ENCODE peak calls at places on chromosome 4, in seven cellular contexts. F, W, T, Z, I, P and C are unnamed samples.

GRCh38 chr4:48228887-48229462 is 40.7 kb downstream of the TEC start:
- DNase-seq in F (no peak), W (no peak), T (no peak), Z (no peak), I (no peak), P (no peak), C (no peak)

GRCh38 chr4:10091531-10092181 is 24.9 kb downstream of the WDR1 start:
- DNase-seq in F (no peak), W (no peak), T (no peak), Z (no peak), I (no peak), P (no peak), C (no peak)

GRCh38 chr4:183797445-183798248 is 107.5 kb upstream of the STOX2 start:
- DNase-seq in F (no peak), W (no peak), T (peak), Z (peak), I (no peak), P (no peak), C (no peak)

GRCh38 chr4:153211986-153212720 is 7.9 kb downstream of the TRIM2 start:
- DNase-seq in F (no peak), W (no peak), T (no peak), Z (no peak), I (no peak), P (no peak), C (no peak)

GRCh38 chr4:173531085-173531965 is 1.3 kb upstream of the HAND2 start:
- DNase-seq in F (no peak), W (no peak), T (peak), Z (peak), I (no peak), P (no peak), C (no peak)

GRCh38 chr4:140330311-140330900 is 43.0 kb upstream of the SCOC start:
- DNase-seq in F (no peak), W (no peak), T (no peak), Z (no peak), I (peak), P (no peak), C (no peak)

GRCh38 chr4:153206534-153206933 is 2.3 kb downstream of the TRIM2 start:
- DNase-seq in F (no peak), W (no peak), T (no peak), Z (no peak), I (no peak), P (no peak), C (no peak)

GRCh38 chr4:99234331-99235010 is 15.4 kb upstream of the ADH6 start:
- DNase-seq in F (no peak), W (no peak), T (no peak), Z (no peak), I (no peak), P (no peak), C (no peak)

GRCh38 chr4:152935661-152936445 is at the start of gene FHDC1:
- DNase-seq in F (peak), W (no peak), T (no peak), Z (peak), I (no peak), P (no peak), C (no peak)

GRCh38 chr4:77921701-77922100 is 59.1 kb downstream of the MRPL1 start:
- DNase-seq in F (no peak), W (no peak), T (no peak), Z (no peak), I (peak), P (no peak), C (no peak)

GRCh38 chr4:13524504-13525243 is 19.6 kb downstream of the NKX3-2 start:
- DNase-seq in F (no peak), W (no peak), T (no peak), Z (no peak), I (no peak), P (no peak), C (peak)

GRCh38 chr4:101198741-101199339 is 148.5 kb downstream of the PPP3CA start:
- DNase-seq in F (peak), W (no peak), T (no peak), Z (no peak), I (peak), P (no peak), C (no peak)

GRCh38 chr4:117996891-117997290 is 37.4 kb upstream of the NDST3 start:
- DNase-seq in F (no peak), W (no peak), T (no peak), Z (no peak), I (no peak), P (no peak), C (no peak)

GRCh38 chr4:80462537-80463207 is 127.1 kb downstream of the CFAP299 start:
- DNase-seq in F (no peak), W (no peak), T (no peak), Z (no peak), I (no peak), P (no peak), C (no peak)

GRCh38 chr4:52110171-52110570 is 59.1 kb downstream of the SPATA18 start:
- DNase-seq in F (no peak), W (no peak), T (no peak), Z (no peak), I (no peak), P (no peak), C (no peak)

GRCh38 chr4:67122029-67122428 is 423.3 kb downstream of the CENPC start:
- DNase-seq in F (no peak), W (no peak), T (no peak), Z (no peak), I (peak), P (no peak), C (no peak)

GRCh38 chr4:43132010-43132582 is 239.6 kb downstream of the GRXCR1 start:
- DNase-seq in F (peak), W (no peak), T (no peak), Z (peak), I (peak), P (no peak), C (no peak)

GRCh38 chr4:52659016-52659721 is at the start of gene USP46:
- DNase-seq in F (peak), W (peak), T (peak), Z (peak), I (peak), P (peak), C (peak)

GRCh38 chr4:101983835-101984234 is 193.3 kb downstream of the BANK1 start:
- DNase-seq in F (no peak), W (no peak), T (no peak), Z (no peak), I (no peak), P (no peak), C (no peak)

GRCh38 chr4:24799544-24800272 is 4.3 kb downstream of the SOD3 start:
- DNase-seq in F (no peak), W (peak), T (no peak), Z (peak), I (no peak), P (peak), C (no peak)

GRCh38 chr4:27836505-27836904 is 975.9 kb downstream of the STIM2 start:
- DNase-seq in F (no peak), W (no peak), T (no peak), Z (no peak), I (no peak), P (no peak), C (no peak)

GRCh38 chr4:155377281-155377680 is 516 bp upstream of the MAP9 start:
- DNase-seq in F (no peak), W (no peak), T (no peak), Z (no peak), I (no peak), P (no peak), C (no peak)

GRCh38 chr4:159366966-159367365 is 264.1 kb downstream of the RAPGEF2 start:
- DNase-seq in F (no peak), W (no peak), T (peak), Z (no peak), I (peak), P (no peak), C (no peak)

GRCh38 chr4:124206779-124207605 is 505.5 kb downstream of the ANKRD50 start:
- DNase-seq in F (no peak), W (no peak), T (no peak), Z (no peak), I (no peak), P (no peak), C (no peak)

GRCh38 chr4:155426953-155427352 is 50.2 kb upstream of the MAP9 start:
- DNase-seq in F (no peak), W (no peak), T (no peak), Z (no peak), I (no peak), P (no peak), C (no peak)

GRCh38 chr4:15729910-15730533 is 27.2 kb downstream of the BST1 start:
- DNase-seq in F (no peak), W (no peak), T (no peak), Z (no peak), I (peak), P (no peak), C (no peak)

GRCh38 chr4:125016892-125017299 is 297.9 kb upstream of the FAT4 start:
- DNase-seq in F (no peak), W (no peak), T (no peak), Z (no peak), I (no peak), P (no peak), C (no peak)

GRCh38 chr4:175813841-175814240 is 1.8 kb upstream of the GPM6A start:
- DNase-seq in F (no peak), W (no peak), T (no peak), Z (no peak), I (no peak), P (no peak), C (no peak)

GRCh38 chr4:30721353-30722091 is 1.4 kb downstream of the PCDH7 start:
- DNase-seq in F (peak), W (no peak), T (peak), Z (peak), I (no peak), P (no peak), C (no peak)

GRCh38 chr4:151331276-151332042 is 6.1 kb upstream of the SH3D19 start:
- DNase-seq in F (no peak), W (no peak), T (no peak), Z (no peak), I (peak), P (no peak), C (no peak)

GRCh38 chr4:80322716-80323115 is 12.8 kb upstream of the CFAP299 start:
- DNase-seq in F (no peak), W (no peak), T (no peak), Z (no peak), I (no peak), P (no peak), C (no peak)

GRCh38 chr4:142551513-142552280 is 294.4 kb downstream of the INPP4B start:
- DNase-seq in F (no peak), W (no peak), T (no peak), Z (no peak), I (no peak), P (no peak), C (no peak)

GRCh38 chr4:2937146-2937857 is 25.9 kb downstream of the NOP14 start:
- DNase-seq in F (peak), W (peak), T (no peak), Z (peak), I (peak), P (no peak), C (peak)
- H3K4me3 ChIP-seq in F (no peak), W (peak), T (no peak), Z (no peak), I (peak), P (no peak), C (no peak)

GRCh38 chr4:86939737-86940141 is 4.9 kb downstream of the AFF1 start:
- DNase-seq in F (no peak), W (no peak), T (no peak), Z (no peak), I (no peak), P (no peak), C (no peak)
- TF ChIP-seq POLR2A in F (no peak), W (no peak), T (no peak), Z (no peak), I (no peak), P (no peak), C (no peak)

GRCh38 chr4:112145326-112145819 is at the start of gene FAM241A:
- DNase-seq in F (peak), W (peak), T (peak), Z (peak), I (peak), P (peak), C (peak)

GRCh38 chr4:112147697-112148096 is 2.4 kb downstream of the FAM241A start:
- DNase-seq in F (no peak), W (no peak), T (peak), Z (no peak), I (no peak), P (no peak), C (no peak)

GRCh38 chr4:112144546-112145325 is 518 bp upstream of the FAM241A start:
- DNase-seq in F (peak), W (no peak), T (peak), Z (no peak), I (no peak), P (no peak), C (no peak)

GRCh38 chr4:112142152-112142551 is 3.1 kb upstream of the FAM241A start:
- DNase-seq in F (no peak), W (no peak), T (no peak), Z (no peak), I (no peak), P (no peak), C (no peak)

GRCh38 chr4:112145820-112146813 is 863 bp downstream of the FAM241A start:
- DNase-seq in F (peak), W (no peak), T (peak), Z (peak), I (no peak), P (no peak), C (peak)
- TF ChIP-seq CTCF in F (no peak), W (no peak), T (peak), Z (no peak), I (peak), P (peak), C (no peak)

GRCh38 chr4:38514465-38515146 is 149.4 kb upstream of the KLF3 start:
- DNase-seq in F (no peak), W (no peak), T (no peak), Z (no peak), I (no peak), P (no peak), C (no peak)

GRCh38 chr4:38519671-38520070 is 144.3 kb upstream of the KLF3 start:
- DNase-seq in F (no peak), W (no peak), T (no peak), Z (no peak), I (no peak), P (no peak), C (no peak)

GRCh38 chr4:38511702-38512101 is 152.3 kb upstream of the KLF3 start:
- DNase-seq in F (no peak), W (no peak), T (no peak), Z (no peak), I (no peak), P (no peak), C (no peak)

GRCh38 chr4:38512840-38513239 is 151.2 kb upstream of the KLF3 start:
- DNase-seq in F (no peak), W (no peak), T (no peak), Z (no peak), I (no peak), P (no peak), C (no peak)

GRCh38 chr4:38516194-38516593 is 147.8 kb upstream of the KLF3 start:
- DNase-seq in F (no peak), W (no peak), T (no peak), Z (no peak), I (no peak), P (no peak), C (no peak)
- H3K4me3 ChIP-seq in F (no peak), W (no peak), T (no peak), Z (no peak), I (no peak), P (no peak), C (no peak)

GRCh38 chr4:127875791-127876190 is 4.9 kb upstream of the PLK4 start:
- DNase-seq in F (no peak), W (no peak), T (no peak), Z (no peak), I (no peak), P (no peak), C (no peak)

GRCh38 chr4:127881565-127881869 is 824 bp downstream of the PLK4 start:
- DNase-seq in F (no peak), W (no peak), T (no peak), Z (no peak), I (no peak), P (no peak), C (no peak)

DNA sequence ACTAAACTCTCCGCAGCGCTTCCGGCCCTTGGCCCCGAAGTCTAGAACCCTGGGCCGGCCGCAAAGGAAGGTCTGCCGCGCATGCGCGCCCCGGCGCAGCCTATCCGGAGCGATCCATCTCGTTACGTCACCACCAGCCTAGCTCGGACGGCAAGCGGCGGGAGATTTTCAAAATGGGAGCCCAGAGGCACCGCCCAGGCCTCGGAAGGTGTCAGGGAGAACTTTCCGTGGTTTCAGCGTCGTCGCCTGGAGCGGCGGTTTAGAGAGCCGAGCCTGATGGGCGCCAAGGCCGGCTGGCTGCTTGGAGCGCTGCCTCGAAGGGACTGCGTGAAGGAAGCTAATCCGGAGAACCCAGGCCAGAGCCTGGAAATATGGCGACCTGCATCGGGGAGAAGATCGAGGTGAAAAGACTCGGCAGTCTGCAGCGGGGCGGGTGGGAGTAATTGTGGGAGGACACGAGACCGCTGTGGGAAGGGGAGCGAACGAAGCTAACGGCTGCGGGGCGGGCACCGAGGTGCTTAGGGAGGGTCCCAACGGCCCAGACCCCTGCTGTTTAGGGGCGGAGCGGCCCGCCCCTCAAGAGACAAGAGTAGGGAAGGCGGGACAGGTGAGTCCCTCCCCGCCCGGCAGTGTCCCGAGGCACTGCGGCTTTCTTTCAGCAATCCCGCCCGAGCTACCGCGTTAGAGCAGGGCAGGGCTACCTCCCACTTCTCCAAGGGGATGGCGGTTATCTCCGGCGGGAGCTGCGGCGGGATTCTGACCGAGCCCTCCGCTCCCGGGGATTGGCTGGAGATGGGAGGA is at the start of gene PLK4:
- DNase-seq in F (peak), W (peak), T (peak), Z (peak), I (peak), P (peak), C (peak)
- TF ChIP-seq POLR2A in F (no peak), W (peak), T (no peak), Z (no peak), I (peak), P (no peak), C (no peak)

GRCh38 chr4:5711479-5712184 is 631 bp downstream of the EVC start:
- DNase-seq in F (no peak), W (no peak), T (peak), Z (peak), I (peak), P (no peak), C (peak)
- TF ChIP-seq CTCF in F (no peak), W (no peak), T (no peak), Z (no peak), I (peak), P (no peak), C (no peak)